ENCODE peak calls at places on chromosomes 6 and 20, in ten cellular contexts. One of them, this sample, is unnamed. For H3K4me1, the result is how much of the 10 kb centered on the place peaks cover.

GRCh38 chr20:6588296-6588695 is 179.2 kb upstream of the BMP2 start:
- DNase-seq in HCT116: no peak
- DNase-seq in SK-N-SH: no peak
- DNase-seq in endothelial cell of umbilical vein: peak
- DNase-seq in H1: no peak
- DNase-seq in prostate gland: no peak
- DNase-seq in GM23338: no peak
- DNase-seq in stomach: peak
- DNase-seq in spleen: no peak
- DNase-seq in HepG2: no peak
- DNase-seq in this sample: no peak

GRCh38 chr6:162576009-162576408 is 151.6 kb downstream of the PRKN start:
- DNase-seq in HCT116: no peak
- DNase-seq in SK-N-SH: no peak
- DNase-seq in endothelial cell of umbilical vein: no peak
- DNase-seq in H1: no peak
- DNase-seq in prostate gland: no peak
- DNase-seq in GM23338: no peak
- DNase-seq in stomach: no peak
- DNase-seq in spleen: no peak
- DNase-seq in HepG2: no peak
- DNase-seq in this sample: no peak

GRCh38 chr6:53014034-53014433 is 18.9 kb upstream of the GSTA4 start:
- DNase-seq in HCT116: no peak
- DNase-seq in SK-N-SH: no peak
- DNase-seq in endothelial cell of umbilical vein: no peak
- DNase-seq in H1: no peak
- DNase-seq in prostate gland: no peak
- DNase-seq in GM23338: no peak
- DNase-seq in stomach: no peak
- DNase-seq in spleen: no peak
- DNase-seq in HepG2: no peak
- DNase-seq in this sample: no peak

GRCh38 chr6:42279966-42280629 is 62.4 kb upstream of the MRPS10 start:
- DNase-seq in HCT116: no peak
- DNase-seq in SK-N-SH: no peak
- DNase-seq in endothelial cell of umbilical vein: peak
- DNase-seq in H1: no peak
- DNase-seq in prostate gland: peak
- DNase-seq in GM23338: peak
- DNase-seq in stomach: peak
- DNase-seq in spleen: no peak
- DNase-seq in HepG2: no peak
- DNase-seq in this sample: peak

GRCh38 chr6:100230976-100231316 is 233.8 kb downstream of the SIM1 start:
- DNase-seq in HCT116: no peak
- DNase-seq in SK-N-SH: no peak
- DNase-seq in endothelial cell of umbilical vein: peak
- DNase-seq in H1: no peak
- DNase-seq in prostate gland: no peak
- DNase-seq in GM23338: no peak
- DNase-seq in stomach: no peak
- DNase-seq in spleen: no peak
- DNase-seq in HepG2: no peak
- DNase-seq in this sample: no peak

GRCh38 chr20:19697415-19697814 is 60.6 kb upstream of the RIN2 start:
- DNase-seq in HCT116: no peak
- DNase-seq in SK-N-SH: no peak
- DNase-seq in endothelial cell of umbilical vein: no peak
- DNase-seq in H1: no peak
- DNase-seq in prostate gland: no peak
- DNase-seq in GM23338: no peak
- DNase-seq in stomach: no peak
- DNase-seq in spleen: no peak
- DNase-seq in HepG2: no peak
- DNase-seq in this sample: no peak

GRCh38 chr6:107819217-107819616 is 4.9 kb downstream of the SCML4 start:
- DNase-seq in HCT116: no peak
- DNase-seq in SK-N-SH: no peak
- DNase-seq in endothelial cell of umbilical vein: no peak
- DNase-seq in H1: peak
- DNase-seq in prostate gland: no peak
- DNase-seq in GM23338: no peak
- DNase-seq in stomach: no peak
- DNase-seq in spleen: no peak
- DNase-seq in HepG2: no peak
- DNase-seq in this sample: no peak

GRCh38 chr20:1509237-1509636 is 18.0 kb upstream of the SIRPB2 start:
- DNase-seq in HCT116: peak
- DNase-seq in SK-N-SH: peak
- DNase-seq in endothelial cell of umbilical vein: peak
- DNase-seq in H1: no peak
- DNase-seq in prostate gland: no peak
- DNase-seq in GM23338: peak
- DNase-seq in stomach: no peak
- DNase-seq in spleen: no peak
- DNase-seq in HepG2: peak
- DNase-seq in this sample: no peak

GRCh38 chr6:136922680-136922996 is 537 bp downstream of the SLC35D3 start:
- DNase-seq in HCT116: no peak
- DNase-seq in SK-N-SH: no peak
- DNase-seq in endothelial cell of umbilical vein: no peak
- DNase-seq in H1: peak
- DNase-seq in prostate gland: no peak
- DNase-seq in GM23338: no peak
- DNase-seq in stomach: no peak
- DNase-seq in spleen: no peak
- DNase-seq in HepG2: no peak
- DNase-seq in this sample: no peak

GRCh38 chr6:138593100-138593877 is 94.0 kb upstream of the NHSL1 start:
- DNase-seq in HCT116: peak
- DNase-seq in SK-N-SH: no peak
- DNase-seq in endothelial cell of umbilical vein: peak
- DNase-seq in H1: no peak
- DNase-seq in prostate gland: peak
- DNase-seq in GM23338: peak
- DNase-seq in stomach: peak
- DNase-seq in spleen: no peak
- DNase-seq in HepG2: peak
- DNase-seq in this sample: peak

GRCh38 chr6:132853059-132853458 is 38.7 kb downstream of the RPS12 start:
- DNase-seq in HCT116: no peak
- DNase-seq in SK-N-SH: no peak
- DNase-seq in endothelial cell of umbilical vein: no peak
- DNase-seq in H1: no peak
- DNase-seq in prostate gland: no peak
- DNase-seq in GM23338: no peak
- DNase-seq in stomach: no peak
- DNase-seq in spleen: no peak
- DNase-seq in HepG2: no peak
- DNase-seq in this sample: no peak

GRCh38 chr6:55892749-55893357 is 17.5 kb upstream of the BMP5 start:
- DNase-seq in HCT116: no peak
- DNase-seq in SK-N-SH: no peak
- DNase-seq in endothelial cell of umbilical vein: no peak
- DNase-seq in H1: no peak
- DNase-seq in prostate gland: no peak
- DNase-seq in GM23338: no peak
- DNase-seq in stomach: no peak
- DNase-seq in spleen: no peak
- DNase-seq in HepG2: no peak
- DNase-seq in this sample: no peak

GRCh38 chr20:50038169-50038568 is 55.4 kb downstream of the SNAI1 start:
- DNase-seq in HCT116: no peak
- DNase-seq in SK-N-SH: no peak
- DNase-seq in endothelial cell of umbilical vein: no peak
- DNase-seq in H1: no peak
- DNase-seq in prostate gland: no peak
- DNase-seq in GM23338: no peak
- DNase-seq in stomach: no peak
- DNase-seq in spleen: no peak
- DNase-seq in HepG2: no peak
- DNase-seq in this sample: no peak

GRCh38 chr6:154961141-154961540 is 34.0 kb upstream of the TIAM2 start:
- DNase-seq in HCT116: no peak
- DNase-seq in SK-N-SH: no peak
- DNase-seq in endothelial cell of umbilical vein: no peak
- DNase-seq in H1: no peak
- DNase-seq in prostate gland: no peak
- DNase-seq in GM23338: no peak
- DNase-seq in stomach: no peak
- DNase-seq in spleen: no peak
- DNase-seq in HepG2: peak
- DNase-seq in this sample: no peak

GRCh38 chr20:32839982-32840285 is 18.8 kb upstream of the EFCAB8 start:
- DNase-seq in HCT116: no peak
- DNase-seq in SK-N-SH: no peak
- DNase-seq in endothelial cell of umbilical vein: no peak
- DNase-seq in H1: no peak
- DNase-seq in prostate gland: no peak
- DNase-seq in GM23338: no peak
- DNase-seq in stomach: no peak
- DNase-seq in spleen: no peak
- DNase-seq in HepG2: no peak
- DNase-seq in this sample: no peak

GRCh38 chr20:2693286-2693995 is 861 bp downstream of the EBF4 start:
- DNase-seq in HCT116: no peak
- DNase-seq in SK-N-SH: peak
- DNase-seq in endothelial cell of umbilical vein: peak
- DNase-seq in H1: peak
- DNase-seq in prostate gland: peak
- DNase-seq in GM23338: peak
- DNase-seq in stomach: peak
- DNase-seq in spleen: no peak
- DNase-seq in HepG2: no peak
- DNase-seq in this sample: peak

GRCh38 chr6:9417400-9417799 is 982.1 kb upstream of the SLC35B3 start:
- DNase-seq in HCT116: no peak
- DNase-seq in SK-N-SH: no peak
- DNase-seq in endothelial cell of umbilical vein: no peak
- DNase-seq in H1: no peak
- DNase-seq in prostate gland: no peak
- DNase-seq in GM23338: no peak
- DNase-seq in stomach: no peak
- DNase-seq in spleen: no peak
- DNase-seq in HepG2: no peak
- DNase-seq in this sample: no peak
- TF ChIP-seq POLR2AphosphoS5 in HCT116: no peak
- TF ChIP-seq POLR2AphosphoS5 in SK-N-SH: no peak
- TF ChIP-seq POLR2AphosphoS5 in endothelial cell of umbilical vein: no peak
- TF ChIP-seq POLR2AphosphoS5 in H1: no peak
- TF ChIP-seq POLR2AphosphoS5 in prostate gland: no peak
- TF ChIP-seq POLR2AphosphoS5 in GM23338: no peak
- TF ChIP-seq POLR2AphosphoS5 in stomach: no peak
- TF ChIP-seq POLR2AphosphoS5 in spleen: no peak
- TF ChIP-seq POLR2AphosphoS5 in HepG2: no peak
- TF ChIP-seq POLR2AphosphoS5 in this sample: no peak

DNA sequence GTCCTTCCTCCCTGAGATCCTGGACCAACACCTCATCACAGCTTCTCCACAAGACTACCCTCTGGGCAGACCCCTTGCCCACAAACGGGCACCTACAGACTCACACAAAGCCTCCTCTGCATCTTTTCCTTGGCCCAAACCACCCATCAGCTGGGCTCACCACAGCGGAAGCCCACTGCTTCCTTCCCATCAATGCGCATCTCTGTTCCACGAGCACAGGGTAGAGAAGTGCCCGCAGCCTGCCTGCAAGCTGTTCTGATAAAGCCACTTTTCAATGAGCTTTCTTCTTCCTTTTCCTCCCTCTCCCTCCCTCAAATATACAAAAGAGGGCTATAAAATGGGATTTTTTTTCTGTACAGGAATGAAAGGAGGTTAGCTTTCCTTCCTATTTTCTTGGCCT is 111.2 kb downstream of the NFATC2 start:
- DNase-seq in HCT116: no peak
- DNase-seq in SK-N-SH: no peak
- DNase-seq in endothelial cell of umbilical vein: no peak
- DNase-seq in H1: no peak
- DNase-seq in prostate gland: no peak
- DNase-seq in GM23338: no peak
- DNase-seq in stomach: no peak
- DNase-seq in spleen: no peak
- DNase-seq in HepG2: no peak
- DNase-seq in this sample: no peak
- H3K4me1 ChIP-seq in HCT116: under half
- H3K4me1 ChIP-seq in SK-N-SH: under half
- H3K4me1 ChIP-seq in endothelial cell of umbilical vein: under half
- H3K4me1 ChIP-seq in H1: under half
- H3K4me1 ChIP-seq in prostate gland: under half
- H3K4me1 ChIP-seq in GM23338: under half
- H3K4me1 ChIP-seq in stomach: under half
- H3K4me1 ChIP-seq in spleen: under half
- H3K4me1 ChIP-seq in HepG2: under half
- H3K4me1 ChIP-seq in this sample: under half

DNA sequence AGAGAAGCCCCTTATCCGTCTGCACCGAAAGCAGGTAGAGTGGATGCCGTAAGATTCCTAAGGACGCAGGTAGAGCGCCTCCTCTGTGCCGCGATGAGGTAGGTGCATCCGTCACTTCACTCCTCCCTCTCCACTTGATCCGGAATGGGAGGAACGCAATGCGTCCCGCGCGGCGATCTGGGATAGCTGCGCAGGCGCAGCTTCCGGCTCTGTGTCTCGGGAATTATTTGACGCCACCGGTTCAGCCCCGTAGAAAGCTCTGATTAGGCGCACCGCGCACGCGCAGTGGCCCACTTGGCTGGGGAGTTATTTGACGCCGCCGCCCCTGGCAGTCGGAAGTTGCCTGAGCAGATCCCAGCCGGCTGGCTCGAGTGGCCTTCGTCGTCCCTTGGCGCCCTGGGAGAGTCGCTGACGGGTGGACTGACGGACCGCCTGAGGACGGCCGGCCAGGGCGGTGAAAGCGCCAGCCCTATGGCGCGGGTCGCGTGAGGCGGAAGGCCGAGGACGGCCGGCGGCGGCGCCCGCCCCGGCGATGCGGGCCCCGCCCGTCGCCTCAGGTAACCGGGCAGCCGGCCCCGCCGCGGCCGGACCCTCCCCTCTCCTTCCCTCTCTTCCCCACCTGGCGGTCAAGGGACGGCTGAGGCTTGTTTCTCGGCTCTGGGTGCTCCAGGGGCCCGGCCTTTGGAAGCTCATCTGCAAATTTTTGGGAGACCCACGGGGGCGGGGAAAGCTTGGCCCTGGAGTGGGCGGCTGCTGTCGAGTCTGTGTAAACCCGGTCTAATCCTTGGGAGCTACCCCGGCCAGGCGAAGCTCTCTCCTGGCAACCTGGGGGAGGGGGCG is at the start of gene RALGAPB:
- DNase-seq in HCT116: peak
- DNase-seq in SK-N-SH: peak
- DNase-seq in endothelial cell of umbilical vein: peak
- DNase-seq in H1: peak
- DNase-seq in prostate gland: peak
- DNase-seq in GM23338: peak
- DNase-seq in stomach: peak
- DNase-seq in spleen: peak
- DNase-seq in HepG2: peak
- DNase-seq in this sample: peak
- TF ChIP-seq POLR2AphosphoS5 in HCT116: peak
- TF ChIP-seq POLR2AphosphoS5 in SK-N-SH: peak
- TF ChIP-seq POLR2AphosphoS5 in endothelial cell of umbilical vein: peak
- TF ChIP-seq POLR2AphosphoS5 in H1: peak
- TF ChIP-seq POLR2AphosphoS5 in prostate gland: peak
- TF ChIP-seq POLR2AphosphoS5 in GM23338: peak
- TF ChIP-seq POLR2AphosphoS5 in stomach: peak
- TF ChIP-seq POLR2AphosphoS5 in spleen: peak
- TF ChIP-seq POLR2AphosphoS5 in HepG2: peak
- TF ChIP-seq POLR2AphosphoS5 in this sample: peak

GRCh38 chr6:35600659-35601125 is 88.0 kb upstream of the TULP1 start:
- DNase-seq in HCT116: no peak
- DNase-seq in SK-N-SH: no peak
- DNase-seq in endothelial cell of umbilical vein: peak
- DNase-seq in H1: no peak
- DNase-seq in prostate gland: no peak
- DNase-seq in GM23338: no peak
- DNase-seq in stomach: no peak
- DNase-seq in spleen: no peak
- DNase-seq in HepG2: no peak
- DNase-seq in this sample: no peak
- H3K4me1 ChIP-seq in HCT116: half or more
- H3K4me1 ChIP-seq in SK-N-SH: half or more
- H3K4me1 ChIP-seq in endothelial cell of umbilical vein: half or more
- H3K4me1 ChIP-seq in H1: under half
- H3K4me1 ChIP-seq in prostate gland: under half
- H3K4me1 ChIP-seq in GM23338: under half
- H3K4me1 ChIP-seq in stomach: half or more
- H3K4me1 ChIP-seq in spleen: half or more
- H3K4me1 ChIP-seq in HepG2: under half
- H3K4me1 ChIP-seq in this sample: half or more